ENCODE peak calls at places on chromosomes 1 and 21, in nine cellular contexts. A, Z, U, H, J, T, D, W and P are unnamed samples.
A peak's percentile ranks its signal among the peaks of the same experiment; 100 is the strongest.

GRCh38 chr1:247386695-247387094 is 29.3 kb upstream of the NLRP3 start:
- DNase-seq in A (no peak), W (no peak), T (no peak), Z (no peak), J (peak; percentile 73), D (no peak), H (no peak), U (no peak), P (no peak)

GRCh38 chr21:25361765-25362164 is 245.5 kb downstream of the MRPL39 start:
- DNase-seq in T (no peak), W (no peak), U (peak; percentile 35), Z (no peak), J (no peak), D (no peak), H (no peak), A (no peak), P (no peak)

GRCh38 chr21:42413500-42413899 is 9.8 kb downstream of the UBASH3A start:
- DNase-seq in H (no peak), Z (no peak), D (no peak), J (no peak), U (no peak), T (no peak), A (no peak), W (no peak), P (no peak)

GRCh38 chr1:100299521-100300222 is 33.7 kb downstream of the RTCA start:
- DNase-seq in A (no peak), J (no peak), Z (no peak), D (no peak), T (no peak), H (no peak), U (no peak), W (no peak), P (no peak)

GRCh38 chr1:150161747-150162581 is 12.2 kb downstream of the PLEKHO1 start:
- DNase-seq in J (peak; percentile 49), T (no peak), D (no peak), H (no peak), U (no peak), A (no peak), W (no peak), Z (no peak), P (peak; percentile 38)

GRCh38 chr1:75170981-75171380 is 36.8 kb downstream of the LHX8 start:
- DNase-seq in T (no peak), D (no peak), W (no peak), A (no peak), Z (no peak), U (no peak), H (no peak), J (no peak), P (no peak)

GRCh38 chr21:46634966-46635323 is 529 bp upstream of the PRMT2 start:
- DNase-seq in A (peak; percentile 94), U (peak; percentile 77), Z (peak; percentile 69), H (no peak), T (no peak), J (peak; percentile 87), D (peak; percentile 73), W (peak; percentile 89), P (peak; percentile 81)

GRCh38 chr21:42665484-42665883 is 12.1 kb downstream of the PDE9A start:
- DNase-seq in D (no peak), J (no peak), W (no peak), H (no peak), Z (no peak), T (no peak), U (no peak), A (no peak), P (no peak)

GRCh38 chr1:167912294-167912693 is 1.6 kb downstream of the ADCY10 start:
- DNase-seq in T (no peak), Z (no peak), H (no peak), J (no peak), W (no peak), D (no peak), U (no peak), A (no peak), P (no peak)

GRCh38 chr1:155139895-155140629 is at the start of gene DPM3:
- DNase-seq in Z (peak; percentile 92), W (peak; percentile 81), D (peak; percentile 89), H (peak; percentile 93), U (peak; percentile 96), J (peak; percentile 72), T (peak; percentile 90), A (peak; percentile 96), P (peak; percentile 92)

DNA sequence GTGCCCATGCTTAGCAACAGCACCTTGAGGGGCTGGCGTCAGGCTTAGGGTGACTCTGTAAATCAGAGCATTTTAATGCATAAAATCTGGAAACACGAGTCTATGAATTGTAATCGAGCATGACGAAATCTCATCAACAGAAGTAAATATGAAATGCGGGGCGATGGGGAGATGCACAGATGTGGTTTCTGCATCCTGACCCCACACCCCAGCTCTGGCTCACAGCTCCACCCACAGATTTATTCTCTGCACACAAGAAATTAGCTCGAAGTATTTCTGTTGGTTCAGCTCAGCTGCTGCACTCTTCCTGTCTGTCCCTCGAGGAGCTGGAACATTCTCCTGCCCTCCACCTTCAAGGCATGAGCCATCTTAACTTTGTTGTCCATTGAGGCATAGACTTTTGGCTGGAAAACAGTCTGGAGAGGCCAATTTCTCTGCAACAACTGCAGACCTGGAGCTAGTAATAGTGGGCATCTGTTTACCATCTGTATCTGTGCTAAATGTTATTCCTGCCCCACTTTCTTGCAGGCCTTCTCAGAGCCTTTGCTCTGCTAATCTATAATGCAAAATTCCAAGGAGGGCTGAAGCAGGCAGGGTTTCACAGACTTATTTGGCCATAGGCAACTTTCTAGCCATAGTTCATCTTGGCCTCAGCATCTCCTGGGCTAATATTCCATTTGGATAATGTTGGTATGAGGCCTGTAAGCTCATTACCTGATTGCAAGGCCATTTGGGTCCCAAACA is 124.4 kb upstream of the CSF3R start:
- DNase-seq in W (no peak), U (no peak), T (no peak), Z (no peak), D (no peak), J (no peak), H (no peak), A (no peak), P (no peak)
- TF ChIP-seq POLR2A in W (no peak), U (no peak), T (no peak), Z (no peak), D (no peak), J (no peak), H (no peak), A (no peak), P (no peak)

GRCh38 chr1:191590578-191590977 is 567.7 kb upstream of the RGS18 start:
- DNase-seq in H (no peak), U (no peak), T (no peak), A (no peak), W (no peak), J (no peak), Z (no peak), D (no peak), P (no peak)

GRCh38 chr1:191592907-191593306 is 565.4 kb upstream of the RGS18 start:
- DNase-seq in H (no peak), U (no peak), J (no peak), A (no peak), W (no peak), T (no peak), Z (no peak), D (no peak), P (no peak)

GRCh38 chr1:191588905-191589304 is 569.4 kb upstream of the RGS18 start:
- DNase-seq in J (no peak), A (no peak), T (no peak), H (no peak), D (no peak), Z (no peak), U (no peak), W (no peak), P (no peak)

GRCh38 chr1:191592111-191592510 is 566.2 kb upstream of the RGS18 start:
- DNase-seq in W (no peak), J (peak; percentile 9), D (no peak), T (no peak), A (no peak), Z (no peak), H (no peak), U (no peak), P (no peak)

GRCh38 chr1:191589536-191589935 is 568.7 kb upstream of the RGS18 start:
- DNase-seq in H (no peak), A (no peak), J (no peak), Z (no peak), U (no peak), D (no peak), W (no peak), T (no peak), P (no peak)
- TF ChIP-seq POLR2A in H (no peak), A (no peak), J (no peak), Z (no peak), U (no peak), D (no peak), W (no peak), T (no peak), P (no peak)

GRCh38 chr1:38131024-38131585 is 84.5 kb upstream of the POU3F1 start:
- DNase-seq in T (no peak), J (peak; percentile 42), H (no peak), D (no peak), A (no peak), U (no peak), Z (no peak), W (no peak), P (no peak)
- TF ChIP-seq POLR2A in T (no peak), J (no peak), H (no peak), D (no peak), A (no peak), U (no peak), Z (no peak), W (no peak), P (no peak)

GRCh38 chr1:232873931-232874330 is 68.7 kb downstream of the MAP10 start:
- DNase-seq in T (no peak), W (no peak), H (no peak), A (no peak), Z (no peak), J (no peak), D (no peak), U (no peak), P (no peak)

GRCh38 chr1:232873412-232873811 is 68.2 kb downstream of the MAP10 start:
- DNase-seq in T (no peak), A (peak; percentile 81), D (no peak), W (no peak), Z (no peak), H (no peak), J (no peak), U (no peak), P (no peak)

GRCh38 chr1:232865118-232865931 is 60.1 kb downstream of the MAP10 start:
- DNase-seq in D (no peak), H (no peak), Z (no peak), W (no peak), T (no peak), J (no peak), U (no peak), A (peak; percentile 70), P (no peak)

GRCh38 chr1:232872738-232873137 is 67.5 kb downstream of the MAP10 start:
- DNase-seq in J (no peak), D (no peak), A (peak; percentile 64), T (no peak), W (no peak), Z (no peak), U (no peak), H (no peak), P (no peak)

DNA sequence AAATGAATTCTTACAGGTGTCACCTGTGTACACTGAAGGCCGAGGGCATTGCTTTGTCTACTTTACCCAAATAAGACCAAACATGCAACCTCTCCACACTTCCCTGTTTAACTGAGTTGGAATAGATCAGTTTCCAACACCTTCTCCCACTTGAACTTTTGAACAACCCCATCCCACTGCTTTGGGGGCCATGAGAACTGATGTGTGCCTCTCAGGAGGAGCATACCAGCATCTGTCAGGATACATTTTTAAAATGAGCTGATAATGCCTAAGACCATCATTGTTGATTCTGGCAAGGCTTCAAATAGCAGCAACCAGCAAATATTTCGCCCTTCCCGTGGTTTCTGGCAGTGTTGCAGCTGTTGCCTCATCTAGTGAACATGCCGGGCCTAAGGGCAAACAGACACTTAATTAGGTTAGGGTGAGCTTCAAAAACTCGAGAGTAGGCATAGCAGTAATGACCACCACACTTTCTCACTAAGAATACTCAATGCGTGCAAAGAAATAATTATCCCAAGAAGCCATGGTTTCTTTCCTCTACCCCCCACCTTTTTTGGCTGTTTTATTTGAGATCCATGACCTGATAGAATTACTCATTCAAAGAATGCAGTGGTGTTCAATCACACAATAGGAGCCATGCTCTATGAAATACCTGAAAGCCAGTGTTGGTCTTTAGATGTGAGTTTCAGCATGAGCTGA is 63.7 kb downstream of the MAP10 start:
- DNase-seq in Z (no peak), J (peak; percentile 83), T (no peak), U (no peak), W (no peak), H (no peak), A (peak; percentile 82), D (peak; percentile 34), P (no peak)
- TF ChIP-seq POLR2A in Z (no peak), J (peak; percentile 75), T (no peak), U (no peak), W (no peak), H (no peak), A (no peak), D (peak; percentile 49), P (no peak)